ENCODE peak calls at places on chromosomes 5 and 9, in six cellular contexts. T is stimulated activated CD4-positive, alpha-beta T cell treated with anti-CD3 and anti-CD28 coated beads, Interleukin-12 subunit alpha, Interleukin-12 subunit beta, amount 100 ng/mL, for 48 hours; S is M059J; O is activated CD4-positive, alpha-beta T cell treated with anti-CD3 and anti-CD28 coated beads, Interleukin-2, amount 50 U/mL, for 1 hour; M is tibial artery; C is HFFc6. F is an unnamed sample.

GRCh38 chr5:123371575-123372179 is 51.5 kb downstream of the CEP120 start:
- DNase-seq in T (peak), S (peak), O (peak), M (peak), C (peak), F (no peak)

GRCh38 chr5:109352024-109352423 is 57.8 kb downstream of the PJA2 start:
- DNase-seq in T (no peak), S (no peak), O (no peak), M (no peak), C (no peak), F (no peak)

GRCh38 chr5:1552469-1553255 is 28.9 kb upstream of the LPCAT1 start:
- DNase-seq in T (no peak), S (no peak), O (no peak), M (peak), C (no peak), F (peak)

GRCh38 chr9:89457376-89457855 is 40.5 kb downstream of the SEMA4D start:
- DNase-seq in T (no peak), S (no peak), O (no peak), M (no peak), C (no peak), F (no peak)

GRCh38 chr5:175728316-175728715 is 70.4 kb downstream of the HRH2 start:
- DNase-seq in T (no peak), S (no peak), O (no peak), M (no peak), C (no peak), F (no peak)

GRCh38 chr5:94856257-94856656 is 237.8 kb downstream of the SLF1 start:
- DNase-seq in T (no peak), S (no peak), O (no peak), M (no peak), C (no peak), F (no peak)

GRCh38 chr5:42848545-42848944 is 36.9 kb upstream of the SELENOP start:
- DNase-seq in T (no peak), S (no peak), O (no peak), M (no peak), C (no peak), F (no peak)

GRCh38 chr5:42377496-42377895 is 45.7 kb upstream of the GHR start:
- DNase-seq in T (no peak), S (peak), O (no peak), M (no peak), C (no peak), F (no peak)

GRCh38 chr5:162703914-162704313 is 636.3 kb downstream of the GABRG2 start:
- DNase-seq in T (no peak), S (no peak), O (no peak), M (no peak), C (no peak), F (no peak)

GRCh38 chr5:136053336-136054121 is 24.7 kb downstream of the TGFBI start:
- DNase-seq in T (no peak), S (peak), O (no peak), M (peak), C (peak), F (no peak)

GRCh38 chr9:121808781-121809180 is 157.3 kb downstream of the DAB2IP start:
- DNase-seq in T (no peak), S (no peak), O (no peak), M (no peak), C (no peak), F (no peak)

GRCh38 chr9:108213516-108213915 is 642.3 kb downstream of the ACTL7B start:
- DNase-seq in T (no peak), S (no peak), O (no peak), M (no peak), C (no peak), F (no peak)

GRCh38 chr5:38417658-38418017 is 138.8 kb downstream of the LIFR start:
- DNase-seq in T (no peak), S (no peak), O (no peak), M (no peak), C (no peak), F (no peak)

GRCh38 chr9:2489838-2490314 is 131.7 kb upstream of the VLDLR start:
- DNase-seq in T (no peak), S (no peak), O (no peak), M (no peak), C (no peak), F (no peak)

GRCh38 chr9:111298831-111299603 is 31.0 kb downstream of the OR2K2 start:
- DNase-seq in T (no peak), S (peak), O (no peak), M (peak), C (peak), F (peak)

GRCh38 chr9:90019596-90019995 is 414.8 kb downstream of the GADD45G start:
- DNase-seq in T (no peak), S (no peak), O (no peak), M (no peak), C (no peak), F (no peak)

GRCh38 chr9:121645003-121645402 is 6.4 kb upstream of the DAB2IP start:
- DNase-seq in T (no peak), S (no peak), O (no peak), M (no peak), C (no peak), F (peak)

GRCh38 chr9:98909935-98910334 is 33.8 kb upstream of the COL15A1 start:
- DNase-seq in T (no peak), S (no peak), O (no peak), M (no peak), C (no peak), F (no peak)

GRCh38 chr5:31664566-31664965 is 25.6 kb downstream of the PDZD2 start:
- DNase-seq in T (no peak), S (peak), O (no peak), M (no peak), C (peak), F (no peak)

GRCh38 chr5:150053231-150053626 is 33.1 kb downstream of the CSF1R start:
- DNase-seq in T (no peak), S (peak), O (no peak), M (no peak), C (peak), F (no peak)

GRCh38 chr9:36704148-36704547 is 131.5 kb downstream of the MELK start:
- DNase-seq in T (no peak), S (no peak), O (no peak), M (no peak), C (no peak), F (no peak)

F was measured in amygdala.